ENCODE peak calls at places on chromosomes 2 and 18, in six cellular contexts. I, S, R, G, F and T are unnamed samples.
A peak's percentile ranks its signal among the peaks of the same experiment; 100 is the strongest.

GRCh38 chr2:166042356-166042755 is 85.5 kb downstream of the SCN1A start:
- DNase-seq in I (no peak), S (no peak), R (no peak), G (no peak), F (no peak), T (no peak)

GRCh38 chr2:107137711-107138110 is 251.7 kb upstream of the ST6GAL2 start:
- DNase-seq in I (no peak), S (no peak), R (no peak), G (no peak), F (no peak), T (no peak)

GRCh38 chr2:84495539-84496146 is 20.7 kb upstream of the DNAH6 start:
- DNase-seq in I (no peak), S (peak; percentile 70), R (peak; percentile 34), G (no peak), F (peak; percentile 47), T (peak; percentile 68)

GRCh38 chr2:100068395-100068794 is 74.0 kb downstream of the AFF3 start:
- DNase-seq in I (no peak), S (no peak), R (no peak), G (no peak), F (no peak), T (no peak)

GRCh38 chr2:221422516-221423211 is 149.4 kb downstream of the EPHA4 start:
- DNase-seq in I (no peak), S (no peak), R (no peak), G (no peak), F (no peak), T (no peak)

GRCh38 chr2:88016948-88017779 is 817 bp upstream of the RNU2-63P start:
- DNase-seq in I (peak; percentile 16), S (peak; percentile 59), R (peak; percentile 49), G (no peak), F (peak; percentile 76), T (peak; percentile 50)

GRCh38 chr18:998976-999375 is 94.3 kb downstream of the ADCYAP1 start:
- DNase-seq in I (no peak), S (no peak), R (no peak), G (no peak), F (no peak), T (no peak)

GRCh38 chr2:129056309-129056958 is 737.8 kb upstream of the HS6ST1 start:
- DNase-seq in I (no peak), S (no peak), R (no peak), G (no peak), F (no peak), T (no peak)

GRCh38 chr2:230692760-230693159 is 19.9 kb upstream of the CAB39 start:
- DNase-seq in I (no peak), S (no peak), R (no peak), G (no peak), F (no peak), T (no peak)

GRCh38 chr2:151774506-151774905 is 40.2 kb upstream of the NEB start:
- DNase-seq in I (no peak), S (peak; percentile 13), R (no peak), G (no peak), F (no peak), T (no peak)

GRCh38 chr2:238139141-238139840 is 823 bp downstream of the KLHL30 start:
- DNase-seq in I (no peak), S (no peak), R (peak; percentile 82), G (peak; percentile 86), F (no peak), T (no peak)

GRCh38 chr2:237692601-237693079 is 65.3 kb downstream of the LRRFIP1 start:
- DNase-seq in I (no peak), S (no peak), R (peak; percentile 21), G (no peak), F (peak; percentile 58), T (no peak)

GRCh38 chr2:168831662-168832061 is 29.2 kb downstream of the NOSTRIN start:
- DNase-seq in I (no peak), S (no peak), R (no peak), G (no peak), F (no peak), T (no peak)

GRCh38 chr2:24409700-24410556 is 49.6 kb upstream of the ITSN2 start:
- DNase-seq in I (peak; percentile 31), S (peak; percentile 67), R (peak; percentile 60), G (no peak), F (peak; percentile 83), T (peak; percentile 70)

GRCh38 chr2:11933854-11934253 is 187.4 kb downstream of the LPIN1 start:
- DNase-seq in I (peak; percentile 43), S (no peak), R (no peak), G (no peak), F (no peak), T (no peak)

GRCh38 chr2:111944536-111945210 is 46.3 kb downstream of the MERTK start:
- DNase-seq in I (no peak), S (no peak), R (no peak), G (no peak), F (no peak), T (no peak)

GRCh38 chr2:143940720-143941119 is 579.2 kb downstream of the ZEB2 start:
- DNase-seq in I (no peak), S (no peak), R (no peak), G (no peak), F (no peak), T (no peak)

GRCh38 chr2:1621501-1621900 is 122.8 kb downstream of the PXDN start:
- DNase-seq in I (no peak), S (no peak), R (no peak), G (no peak), F (no peak), T (no peak)

GRCh38 chr2:240795468-240795867 is 24.6 kb downstream of the KIF1A start:
- DNase-seq in I (no peak), S (no peak), R (no peak), G (no peak), F (no peak), T (no peak)

GRCh38 chr2:156309922-156310321 is 22.6 kb downstream of the NR4A2 start:
- DNase-seq in I (no peak), S (no peak), R (no peak), G (no peak), F (no peak), T (no peak)

DNA sequence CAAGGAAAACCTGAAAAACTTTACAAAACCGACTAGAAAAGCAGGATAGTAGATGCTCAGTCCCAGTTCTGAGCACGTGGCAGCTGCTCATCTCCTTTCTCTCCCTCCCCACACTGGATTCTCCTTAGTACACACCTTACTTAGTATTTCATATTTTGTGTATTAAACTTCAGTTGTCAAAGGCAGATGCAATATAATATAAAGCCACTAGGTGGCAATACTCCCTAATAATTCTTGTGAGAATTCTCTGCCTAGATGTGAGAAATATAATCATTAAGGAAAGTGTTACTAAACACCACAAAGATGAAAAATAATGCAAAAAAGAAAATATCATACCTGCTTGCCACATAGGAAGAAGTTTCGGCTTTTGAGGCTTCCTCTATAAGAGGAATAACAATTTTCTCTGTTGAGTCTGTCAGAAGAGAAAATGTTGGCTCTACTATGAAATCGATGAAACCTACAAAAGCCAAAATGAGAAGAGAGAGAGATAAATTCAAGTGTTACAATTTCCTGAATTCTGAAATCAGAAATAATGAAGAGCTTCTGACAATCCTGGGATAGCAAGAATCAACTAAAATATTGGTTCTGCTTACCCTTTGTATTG is 200.6 kb downstream of the PPP1R1C start:
- DNase-seq in I (no peak), S (peak; percentile 27), R (peak; percentile 13), G (no peak), F (peak; percentile 8), T (no peak)
- TF ChIP-seq JUND in I (no peak), S (no peak), R (no peak), G (no peak), F (no peak), T (no peak)

DNA sequence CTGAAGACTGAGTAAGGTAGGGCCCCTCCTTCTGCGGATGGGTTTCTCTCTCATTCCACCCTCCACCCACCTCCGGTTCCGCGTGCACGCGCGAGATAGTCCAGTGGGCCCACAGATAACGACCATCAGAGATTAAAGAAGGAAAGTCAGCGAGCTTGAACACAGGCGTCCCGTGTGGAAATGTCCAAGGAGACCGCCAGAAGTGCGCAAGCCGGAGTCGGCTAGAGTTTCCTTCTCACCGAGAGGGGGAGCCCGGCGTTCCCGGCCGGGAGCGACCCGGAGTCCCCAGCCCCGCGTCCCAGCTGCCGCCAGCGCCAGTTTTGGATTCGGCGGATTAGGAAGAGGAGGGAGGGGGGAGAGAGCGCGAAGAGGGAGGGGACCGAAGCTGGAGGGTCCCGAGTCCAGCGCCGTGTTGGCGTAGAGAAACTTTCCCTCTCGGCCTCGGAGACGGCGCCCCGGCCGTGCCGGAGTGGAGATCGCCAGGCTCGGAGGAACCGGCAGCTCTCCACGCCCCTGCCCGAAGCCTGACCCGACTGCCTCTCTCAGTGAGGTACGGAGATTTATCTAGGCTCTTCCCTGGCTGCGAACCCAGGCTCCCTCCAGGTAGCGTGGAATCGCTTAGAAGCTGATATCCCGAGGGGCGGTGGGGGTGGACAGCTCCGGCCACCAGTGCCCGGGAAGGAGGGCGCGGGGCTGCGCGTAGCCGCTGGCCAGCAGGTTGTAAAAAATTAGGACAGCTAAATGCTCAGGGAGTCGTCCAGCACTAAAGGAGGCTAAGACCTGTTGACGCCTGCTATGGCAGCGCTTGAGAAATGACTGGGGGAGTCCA is at the start of gene GULP1:
- DNase-seq in I (no peak), S (no peak), R (peak; percentile 60), G (peak; percentile 84), F (peak; percentile 85), T (peak; percentile 75)
- TF ChIP-seq JUND in I (no peak), S (no peak), R (no peak), G (no peak), F (no peak), T (no peak)

GRCh38 chr2:241949736-241950412 is 80.3 kb downstream of the RTP5 start:
- DNase-seq in I (no peak), S (no peak), R (no peak), G (no peak), F (no peak), T (no peak)

GRCh38 chr2:241950413-241950863 is 80.9 kb downstream of the RTP5 start:
- DNase-seq in I (no peak), S (no peak), R (no peak), G (no peak), F (no peak), T (no peak)

GRCh38 chr2:241948299-241948897 is 78.9 kb downstream of the RTP5 start:
- DNase-seq in I (no peak), S (no peak), R (no peak), G (no peak), F (no peak), T (no peak)

GRCh38 chr2:241947876-241948275 is 78.3 kb downstream of the RTP5 start:
- DNase-seq in I (no peak), S (no peak), R (no peak), G (no peak), F (no peak), T (no peak)

GRCh38 chr2:241948901-241949735 is 79.6 kb downstream of the RTP5 start:
- DNase-seq in I (no peak), S (no peak), R (no peak), G (no peak), F (no peak), T (no peak)
- TF ChIP-seq JUND in I (no peak), S (no peak), R (no peak), G (no peak), F (no peak), T (no peak)

DNA sequence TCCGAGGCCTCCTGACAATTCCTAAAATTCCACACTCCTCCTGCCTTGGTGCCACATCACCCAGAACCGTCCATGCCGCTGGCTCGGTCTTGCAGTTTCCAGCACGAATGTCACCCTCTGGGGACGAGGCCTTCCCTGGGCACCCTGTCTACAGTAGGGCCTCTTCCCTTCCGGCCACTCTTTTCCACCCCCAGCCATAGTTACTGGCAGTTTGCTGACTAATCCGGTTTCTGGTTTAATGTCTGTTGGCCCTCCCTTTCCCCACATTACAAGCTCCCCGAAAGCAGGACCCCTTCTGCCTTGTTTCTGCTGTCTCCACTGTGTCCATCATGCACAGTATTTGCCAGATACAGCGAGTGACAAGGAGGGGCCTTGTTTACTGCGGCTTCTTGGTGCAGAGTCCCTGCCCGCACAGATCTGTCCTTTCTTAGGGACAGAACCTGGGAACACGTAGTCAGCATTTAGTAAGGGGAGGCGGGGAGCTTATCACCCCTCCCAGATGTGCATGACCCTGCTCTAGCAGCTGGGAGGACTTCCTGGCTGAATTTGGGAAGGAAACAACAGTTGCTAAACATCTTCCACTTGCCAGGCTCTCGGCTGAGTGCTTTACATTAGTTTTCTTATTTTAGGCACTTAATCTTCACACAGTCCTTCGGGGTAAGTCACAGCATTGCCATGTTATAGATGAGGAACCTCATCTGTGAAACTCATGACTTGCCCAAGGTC is 23.6 kb upstream of the CATIP start:
- DNase-seq in I (no peak), S (no peak), R (peak; percentile 76), G (no peak), F (no peak), T (no peak)
- TF ChIP-seq JUND in I (no peak), S (no peak), R (peak; percentile 63), G (no peak), F (no peak), T (no peak)